ENCODE peak calls at places on chromosomes 3 and 15, in seven cellular contexts. One of them, this sample, is unnamed.

GRCh38 chr3:127049390-127049789 is 66.5 kb downstream of the PLXNA1 start:
- DNase-seq in left ventricle myocardium superior: peak; percentile 9
- DNase-seq in NCI-H345: no peak
- DNase-seq in hippocampal formation: no peak
- DNase-seq in activated effector memory CD4-positive, alpha-beta T cell treated with Interleukin-2 at 50 U/mL for 16 hours: no peak
- DNase-seq in AG20443: no peak
- DNase-seq in left ventricle myocardium inferior: no peak
- DNase-seq in this sample: no peak

GRCh38 chr3:186476044-186476468 is 68.1 kb downstream of the CRYGS start:
- DNase-seq in left ventricle myocardium inferior: no peak
- DNase-seq in activated effector memory CD4-positive, alpha-beta T cell treated with Interleukin-2 at 50 U/mL for 16 hours: no peak
- DNase-seq in hippocampal formation: peak; percentile 81
- DNase-seq in left ventricle myocardium superior: peak; percentile 49
- DNase-seq in AG20443: no peak
- DNase-seq in NCI-H345: no peak
- DNase-seq in this sample: peak; percentile 14

GRCh38 chr15:66641485-66642313 is 60.3 kb upstream of the SMAD6 start:
- DNase-seq in activated effector memory CD4-positive, alpha-beta T cell treated with Interleukin-2 at 50 U/mL for 16 hours: no peak
- DNase-seq in AG20443: no peak
- DNase-seq in NCI-H345: no peak
- DNase-seq in left ventricle myocardium superior: no peak
- DNase-seq in left ventricle myocardium inferior: no peak
- DNase-seq in hippocampal formation: no peak
- DNase-seq in this sample: no peak

GRCh38 chr3:62604746-62605351 is 231.5 kb upstream of the FEZF2 start:
- DNase-seq in left ventricle myocardium inferior: no peak
- DNase-seq in AG20443: no peak
- DNase-seq in activated effector memory CD4-positive, alpha-beta T cell treated with Interleukin-2 at 50 U/mL for 16 hours: no peak
- DNase-seq in NCI-H345: no peak
- DNase-seq in hippocampal formation: no peak
- DNase-seq in left ventricle myocardium superior: no peak
- DNase-seq in this sample: peak; percentile 25

GRCh38 chr15:59140422-59141226 is 35.7 kb downstream of the CCNB2 start:
- DNase-seq in left ventricle myocardium inferior: no peak
- DNase-seq in hippocampal formation: no peak
- DNase-seq in AG20443: no peak
- DNase-seq in NCI-H345: no peak
- DNase-seq in left ventricle myocardium superior: no peak
- DNase-seq in activated effector memory CD4-positive, alpha-beta T cell treated with Interleukin-2 at 50 U/mL for 16 hours: no peak
- DNase-seq in this sample: no peak

GRCh38 chr3:123027292-123028232 is at the start of gene SEMA5B:
- DNase-seq in left ventricle myocardium superior: peak; percentile 68
- DNase-seq in hippocampal formation: no peak
- DNase-seq in AG20443: peak; percentile 63
- DNase-seq in left ventricle myocardium inferior: peak; percentile 31
- DNase-seq in activated effector memory CD4-positive, alpha-beta T cell treated with Interleukin-2 at 50 U/mL for 16 hours: peak; percentile 12
- DNase-seq in NCI-H345: peak; percentile 43
- DNase-seq in this sample: peak; percentile 56

GRCh38 chr15:64045774-64046346 is 425 bp downstream of the DAPK2 start:
- DNase-seq in activated effector memory CD4-positive, alpha-beta T cell treated with Interleukin-2 at 50 U/mL for 16 hours: peak; percentile 18
- DNase-seq in left ventricle myocardium inferior: peak; percentile 50
- DNase-seq in NCI-H345: peak; percentile 10
- DNase-seq in AG20443: no peak
- DNase-seq in left ventricle myocardium superior: peak; percentile 73
- DNase-seq in hippocampal formation: no peak
- DNase-seq in this sample: no peak

GRCh38 chr15:94086360-94086759 is 145.0 kb upstream of the MCTP2 start:
- DNase-seq in AG20443: no peak
- DNase-seq in NCI-H345: no peak
- DNase-seq in hippocampal formation: no peak
- DNase-seq in left ventricle myocardium superior: no peak
- DNase-seq in activated effector memory CD4-positive, alpha-beta T cell treated with Interleukin-2 at 50 U/mL for 16 hours: no peak
- DNase-seq in left ventricle myocardium inferior: no peak
- DNase-seq in this sample: no peak

GRCh38 chr3:133548090-133548489 is 25.4 kb upstream of the CDV3 start:
- DNase-seq in left ventricle myocardium inferior: no peak
- DNase-seq in activated effector memory CD4-positive, alpha-beta T cell treated with Interleukin-2 at 50 U/mL for 16 hours: no peak
- DNase-seq in left ventricle myocardium superior: no peak
- DNase-seq in AG20443: peak; percentile 71
- DNase-seq in hippocampal formation: no peak
- DNase-seq in NCI-H345: no peak
- DNase-seq in this sample: no peak

GRCh38 chr3:195908439-195909293 is at the start of gene TNK2:
- DNase-seq in hippocampal formation: peak; percentile 23
- DNase-seq in left ventricle myocardium superior: peak; percentile 54
- DNase-seq in left ventricle myocardium inferior: no peak
- DNase-seq in AG20443: peak; percentile 53
- DNase-seq in NCI-H345: no peak
- DNase-seq in activated effector memory CD4-positive, alpha-beta T cell treated with Interleukin-2 at 50 U/mL for 16 hours: peak; percentile 47
- DNase-seq in this sample: peak; percentile 74

GRCh38 chr15:41933771-41934170 is 38.6 kb downstream of the EHD4 start:
- DNase-seq in activated effector memory CD4-positive, alpha-beta T cell treated with Interleukin-2 at 50 U/mL for 16 hours: no peak
- DNase-seq in NCI-H345: no peak
- DNase-seq in left ventricle myocardium inferior: no peak
- DNase-seq in left ventricle myocardium superior: no peak
- DNase-seq in AG20443: peak; percentile 60
- DNase-seq in hippocampal formation: no peak
- DNase-seq in this sample: no peak

GRCh38 chr3:133123636-133124035 is 85.4 kb downstream of the TMEM108 start:
- DNase-seq in NCI-H345: no peak
- DNase-seq in left ventricle myocardium superior: no peak
- DNase-seq in AG20443: no peak
- DNase-seq in hippocampal formation: no peak
- DNase-seq in activated effector memory CD4-positive, alpha-beta T cell treated with Interleukin-2 at 50 U/mL for 16 hours: no peak
- DNase-seq in left ventricle myocardium inferior: no peak
- DNase-seq in this sample: no peak

GRCh38 chr3:64107154-64107553 is 83.9 kb upstream of the PSMD6 start:
- DNase-seq in left ventricle myocardium inferior: no peak
- DNase-seq in activated effector memory CD4-positive, alpha-beta T cell treated with Interleukin-2 at 50 U/mL for 16 hours: no peak
- DNase-seq in hippocampal formation: no peak
- DNase-seq in left ventricle myocardium superior: no peak
- DNase-seq in AG20443: no peak
- DNase-seq in NCI-H345: no peak
- DNase-seq in this sample: no peak

GRCh38 chr3:100556656-100557310 is 52.6 kb upstream of the ADGRG7 start:
- DNase-seq in hippocampal formation: no peak
- DNase-seq in left ventricle myocardium superior: no peak
- DNase-seq in activated effector memory CD4-positive, alpha-beta T cell treated with Interleukin-2 at 50 U/mL for 16 hours: no peak
- DNase-seq in AG20443: peak; percentile 36
- DNase-seq in left ventricle myocardium inferior: no peak
- DNase-seq in NCI-H345: peak; percentile 2
- DNase-seq in this sample: no peak

GRCh38 chr3:99023590-99024192 is 122.2 kb upstream of the DCBLD2 start:
- DNase-seq in AG20443: peak; percentile 44
- DNase-seq in left ventricle myocardium inferior: no peak
- DNase-seq in activated effector memory CD4-positive, alpha-beta T cell treated with Interleukin-2 at 50 U/mL for 16 hours: no peak
- DNase-seq in NCI-H345: no peak
- DNase-seq in hippocampal formation: peak; percentile 40
- DNase-seq in left ventricle myocardium superior: no peak
- DNase-seq in this sample: peak; percentile 59

GRCh38 chr3:171850968-171851600 is 7.9 kb downstream of the TMEM212 start:
- DNase-seq in left ventricle myocardium superior: no peak
- DNase-seq in NCI-H345: no peak
- DNase-seq in hippocampal formation: no peak
- DNase-seq in activated effector memory CD4-positive, alpha-beta T cell treated with Interleukin-2 at 50 U/mL for 16 hours: no peak
- DNase-seq in left ventricle myocardium inferior: no peak
- DNase-seq in AG20443: no peak
- DNase-seq in this sample: no peak

GRCh38 chr3:9986230-9986725 is 363 bp downstream of the EMC3 start:
- DNase-seq in AG20443: no peak
- DNase-seq in left ventricle myocardium inferior: no peak
- DNase-seq in NCI-H345: no peak
- DNase-seq in activated effector memory CD4-positive, alpha-beta T cell treated with Interleukin-2 at 50 U/mL for 16 hours: no peak
- DNase-seq in hippocampal formation: no peak
- DNase-seq in left ventricle myocardium superior: no peak
- DNase-seq in this sample: no peak

GRCh38 chr15:98051734-98052133 is 91.2 kb downstream of the ARRDC4 start:
- DNase-seq in left ventricle myocardium inferior: no peak
- DNase-seq in activated effector memory CD4-positive, alpha-beta T cell treated with Interleukin-2 at 50 U/mL for 16 hours: no peak
- DNase-seq in hippocampal formation: no peak
- DNase-seq in AG20443: no peak
- DNase-seq in left ventricle myocardium superior: no peak
- DNase-seq in NCI-H345: no peak
- DNase-seq in this sample: no peak

GRCh38 chr15:88288661-88289060 is 32.1 kb upstream of the NTRK3 start:
- DNase-seq in left ventricle myocardium superior: no peak
- DNase-seq in activated effector memory CD4-positive, alpha-beta T cell treated with Interleukin-2 at 50 U/mL for 16 hours: no peak
- DNase-seq in NCI-H345: no peak
- DNase-seq in hippocampal formation: no peak
- DNase-seq in left ventricle myocardium inferior: no peak
- DNase-seq in AG20443: no peak
- DNase-seq in this sample: no peak

GRCh38 chr3:184110316-184110725 is 13.5 kb downstream of the HTR3E start:
- DNase-seq in left ventricle myocardium superior: no peak
- DNase-seq in hippocampal formation: no peak
- DNase-seq in activated effector memory CD4-positive, alpha-beta T cell treated with Interleukin-2 at 50 U/mL for 16 hours: no peak
- DNase-seq in left ventricle myocardium inferior: no peak
- DNase-seq in NCI-H345: no peak
- DNase-seq in AG20443: no peak
- DNase-seq in this sample: no peak

GRCh38 chr3:149319750-149320149 is 13.7 kb downstream of the TM4SF18 start:
- DNase-seq in NCI-H345: no peak
- DNase-seq in left ventricle myocardium inferior: no peak
- DNase-seq in AG20443: no peak
- DNase-seq in hippocampal formation: no peak
- DNase-seq in activated effector memory CD4-positive, alpha-beta T cell treated with Interleukin-2 at 50 U/mL for 16 hours: no peak
- DNase-seq in left ventricle myocardium superior: no peak
- DNase-seq in this sample: no peak

GRCh38 chr3:189513281-189514151 is 117.7 kb upstream of the TP63 start:
- DNase-seq in left ventricle myocardium superior: no peak
- DNase-seq in left ventricle myocardium inferior: no peak
- DNase-seq in NCI-H345: no peak
- DNase-seq in hippocampal formation: no peak
- DNase-seq in activated effector memory CD4-positive, alpha-beta T cell treated with Interleukin-2 at 50 U/mL for 16 hours: no peak
- DNase-seq in AG20443: no peak
- DNase-seq in this sample: no peak

GRCh38 chr15:52678036-52678467 is 1.1 kb downstream of the ATOSA start:
- DNase-seq in AG20443: peak; percentile 67
- DNase-seq in NCI-H345: no peak
- DNase-seq in left ventricle myocardium superior: peak; percentile 57
- DNase-seq in hippocampal formation: peak; percentile 60
- DNase-seq in left ventricle myocardium inferior: peak; percentile 57
- DNase-seq in activated effector memory CD4-positive, alpha-beta T cell treated with Interleukin-2 at 50 U/mL for 16 hours: peak; percentile 51
- DNase-seq in this sample: peak; percentile 68

GRCh38 chr15:100207053-100207452 is 134.7 kb downstream of the ADAMTS17 start:
- DNase-seq in left ventricle myocardium inferior: no peak
- DNase-seq in left ventricle myocardium superior: no peak
- DNase-seq in activated effector memory CD4-positive, alpha-beta T cell treated with Interleukin-2 at 50 U/mL for 16 hours: no peak
- DNase-seq in NCI-H345: no peak
- DNase-seq in AG20443: no peak
- DNase-seq in hippocampal formation: no peak
- DNase-seq in this sample: no peak

GRCh38 chr15:90869601-90870353 is 1.4 kb downstream of the FURIN start:
- DNase-seq in activated effector memory CD4-positive, alpha-beta T cell treated with Interleukin-2 at 50 U/mL for 16 hours: no peak
- DNase-seq in left ventricle myocardium inferior: peak; percentile 83
- DNase-seq in left ventricle myocardium superior: peak; percentile 85
- DNase-seq in hippocampal formation: no peak
- DNase-seq in NCI-H345: peak; percentile 29
- DNase-seq in AG20443: peak; percentile 64
- DNase-seq in this sample: peak; percentile 71

GRCh38 chr15:62782100-62782791 is 260.3 kb upstream of the TPM1 start:
- DNase-seq in hippocampal formation: peak; percentile 81
- DNase-seq in left ventricle myocardium superior: peak; percentile 75
- DNase-seq in activated effector memory CD4-positive, alpha-beta T cell treated with Interleukin-2 at 50 U/mL for 16 hours: no peak
- DNase-seq in NCI-H345: peak; percentile 72
- DNase-seq in AG20443: peak; percentile 75
- DNase-seq in left ventricle myocardium inferior: peak; percentile 72
- DNase-seq in this sample: peak; percentile 49

GRCh38 chr15:58742022-58742421 is 7.5 kb downstream of the ADAM10 start:
- DNase-seq in left ventricle myocardium superior: no peak
- DNase-seq in activated effector memory CD4-positive, alpha-beta T cell treated with Interleukin-2 at 50 U/mL for 16 hours: no peak
- DNase-seq in left ventricle myocardium inferior: no peak
- DNase-seq in hippocampal formation: no peak
- DNase-seq in AG20443: no peak
- DNase-seq in NCI-H345: no peak
- DNase-seq in this sample: no peak

GRCh38 chr3:64011685-64012084 is 11.6 kb downstream of the PSMD6 start:
- DNase-seq in AG20443: peak; percentile 80
- DNase-seq in left ventricle myocardium inferior: no peak
- DNase-seq in hippocampal formation: no peak
- DNase-seq in activated effector memory CD4-positive, alpha-beta T cell treated with Interleukin-2 at 50 U/mL for 16 hours: no peak
- DNase-seq in left ventricle myocardium superior: no peak
- DNase-seq in NCI-H345: no peak
- DNase-seq in this sample: no peak

GRCh38 chr3:79872483-79872882 is 104.7 kb upstream of the ROBO1 start:
- DNase-seq in NCI-H345: no peak
- DNase-seq in left ventricle myocardium superior: no peak
- DNase-seq in activated effector memory CD4-positive, alpha-beta T cell treated with Interleukin-2 at 50 U/mL for 16 hours: no peak
- DNase-seq in left ventricle myocardium inferior: no peak
- DNase-seq in hippocampal formation: no peak
- DNase-seq in AG20443: no peak
- DNase-seq in this sample: no peak

GRCh38 chr15:68578960-68579935 is at the start of gene CORO2B:
- DNase-seq in left ventricle myocardium superior: peak; percentile 78
- DNase-seq in hippocampal formation: peak; percentile 31
- DNase-seq in activated effector memory CD4-positive, alpha-beta T cell treated with Interleukin-2 at 50 U/mL for 16 hours: no peak
- DNase-seq in AG20443: peak; percentile 65
- DNase-seq in NCI-H345: peak; percentile 68
- DNase-seq in left ventricle myocardium inferior: peak; percentile 54
- DNase-seq in this sample: peak; percentile 39

GRCh38 chr3:29280675-29281264 is at the start of gene RBMS3:
- DNase-seq in NCI-H345: no peak
- DNase-seq in activated effector memory CD4-positive, alpha-beta T cell treated with Interleukin-2 at 50 U/mL for 16 hours: no peak
- DNase-seq in AG20443: peak; percentile 90
- DNase-seq in left ventricle myocardium inferior: peak; percentile 86
- DNase-seq in hippocampal formation: peak; percentile 75
- DNase-seq in left ventricle myocardium superior: peak; percentile 84
- DNase-seq in this sample: peak; percentile 41

GRCh38 chr15:52021128-52021671 is 2.2 kb downstream of the MAPK6 start:
- DNase-seq in AG20443: peak; percentile 71
- DNase-seq in activated effector memory CD4-positive, alpha-beta T cell treated with Interleukin-2 at 50 U/mL for 16 hours: peak; percentile 39
- DNase-seq in left ventricle myocardium inferior: no peak
- DNase-seq in hippocampal formation: peak; percentile 26
- DNase-seq in NCI-H345: peak; percentile 1
- DNase-seq in left ventricle myocardium superior: no peak
- DNase-seq in this sample: no peak

GRCh38 chr3:124845406-124845805 is 41.8 kb downstream of the ITGB5 start:
- DNase-seq in hippocampal formation: no peak
- DNase-seq in activated effector memory CD4-positive, alpha-beta T cell treated with Interleukin-2 at 50 U/mL for 16 hours: no peak
- DNase-seq in NCI-H345: no peak
- DNase-seq in left ventricle myocardium inferior: peak; percentile 39
- DNase-seq in AG20443: peak; percentile 84
- DNase-seq in left ventricle myocardium superior: no peak
- DNase-seq in this sample: no peak

GRCh38 chr3:71226565-71227281 is 356.8 kb downstream of the FOXP1 start:
- DNase-seq in hippocampal formation: no peak
- DNase-seq in activated effector memory CD4-positive, alpha-beta T cell treated with Interleukin-2 at 50 U/mL for 16 hours: peak; percentile 69
- DNase-seq in AG20443: no peak
- DNase-seq in NCI-H345: no peak
- DNase-seq in left ventricle myocardium inferior: peak; percentile 59
- DNase-seq in left ventricle myocardium superior: peak; percentile 71
- DNase-seq in this sample: no peak

This sample was measured in NCI-H526.